ENCODE peak calls at places on chromosomes 6 and 20, in nine cellular contexts. M, B, K, H, C, F, J, Z and Y are unnamed samples.

GRCh38 chr6:157442296-157442695 is 61.3 kb downstream of the ZDHHC14 start:
- DNase-seq in M (no peak), B (no peak), K (no peak), H (no peak), C (no peak), F (no peak), J (no peak), Z (no peak), Y (no peak)

GRCh38 chr6:116649129-116649528 is 19.4 kb downstream of the ZUP1 start:
- DNase-seq in M (no peak), B (no peak), K (no peak), H (no peak), C (no peak), F (no peak), J (no peak), Z (peak), Y (no peak)

GRCh38 chr6:46490425-46491200 is 636 bp downstream of the RCAN2 start:
- DNase-seq in M (no peak), B (peak), K (peak), H (no peak), C (peak), F (peak), J (peak), Z (no peak), Y (no peak)

GRCh38 chr6:143060806-143061596 is at the start of gene AIG1:
- DNase-seq in M (peak), B (peak), K (no peak), H (no peak), C (peak), F (peak), J (no peak), Z (peak), Y (no peak)

GRCh38 chr6:159045826-159046225 is 1.0 kb upstream of the TAGAP start:
- DNase-seq in M (no peak), B (no peak), K (no peak), H (no peak), C (no peak), F (no peak), J (no peak), Z (no peak), Y (peak)

GRCh38 chr6:40152196-40152595 is 217.9 kb upstream of the MOCS1 start:
- DNase-seq in M (no peak), B (no peak), K (no peak), H (no peak), C (no peak), F (no peak), J (no peak), Z (no peak), Y (no peak)

GRCh38 chr6:167569041-167569805 is 244.3 kb downstream of the TTLL2 start:
- DNase-seq in M (no peak), B (no peak), K (no peak), H (no peak), C (peak), F (peak), J (no peak), Z (no peak), Y (peak)

GRCh38 chr6:54697423-54697822 is 149.1 kb upstream of the FAM83B start:
- DNase-seq in M (peak), B (no peak), K (no peak), H (no peak), C (no peak), F (no peak), J (no peak), Z (no peak), Y (no peak)

GRCh38 chr20:1637226-1637625 is 17.4 kb upstream of the SIRPB1 start:
- DNase-seq in M (no peak), B (no peak), K (no peak), H (no peak), C (no peak), F (no peak), J (no peak), Z (peak), Y (no peak)

GRCh38 chr6:150579611-150580010 is 20.1 kb upstream of the PLEKHG1 start:
- DNase-seq in M (no peak), B (no peak), K (no peak), H (no peak), C (no peak), F (no peak), J (no peak), Z (no peak), Y (no peak)

GRCh38 chr6:157339432-157339831 is 16.1 kb upstream of the TMEM242 start:
- DNase-seq in M (no peak), B (no peak), K (no peak), H (no peak), C (no peak), F (no peak), J (no peak), Z (no peak), Y (no peak)

GRCh38 chr6:52549428-52549827 is 27.4 kb downstream of the TRAM2 start:
- DNase-seq in M (no peak), B (no peak), K (no peak), H (no peak), C (no peak), F (no peak), J (no peak), Z (peak), Y (no peak)

GRCh38 chr6:41591859-41592502 is 45.8 kb downstream of the FOXP4 start:
- DNase-seq in M (peak), B (peak), K (peak), H (peak), C (no peak), F (no peak), J (peak), Z (peak), Y (peak)

GRCh38 chr6:23661549-23661948 is 464.5 kb upstream of the NRSN1 start:
- DNase-seq in M (no peak), B (no peak), K (no peak), H (no peak), C (no peak), F (no peak), J (no peak), Z (no peak), Y (no peak)

GRCh38 chr6:40152701-40153100 is 218.4 kb upstream of the MOCS1 start:
- DNase-seq in M (no peak), B (no peak), K (no peak), H (no peak), C (no peak), F (no peak), J (no peak), Z (no peak), Y (no peak)

GRCh38 chr6:122853259-122853995 is 64.4 kb downstream of the SMPDL3A start:
- DNase-seq in M (no peak), B (no peak), K (no peak), H (no peak), C (no peak), F (no peak), J (no peak), Z (no peak), Y (no peak)

GRCh38 chr6:43695967-43696291 is 8.3 kb upstream of the MRPS18A start:
- DNase-seq in M (no peak), B (no peak), K (no peak), H (peak), C (no peak), F (no peak), J (no peak), Z (no peak), Y (no peak)

GRCh38 chr6:167782698-167783517 is 43.8 kb upstream of the AFDN start:
- DNase-seq in M (no peak), B (no peak), K (no peak), H (peak), C (no peak), F (peak), J (no peak), Z (no peak), Y (no peak)

GRCh38 chr6:151412905-151413304 is 21.5 kb upstream of the ZBTB2 start:
- DNase-seq in M (no peak), B (no peak), K (no peak), H (no peak), C (no peak), F (no peak), J (no peak), Z (no peak), Y (no peak)

GRCh38 chr6:29499704-29500103 is 11.9 kb upstream of the MAS1L start:
- DNase-seq in M (no peak), B (peak), K (no peak), H (no peak), C (no peak), F (no peak), J (no peak), Z (no peak), Y (no peak)

DNA sequence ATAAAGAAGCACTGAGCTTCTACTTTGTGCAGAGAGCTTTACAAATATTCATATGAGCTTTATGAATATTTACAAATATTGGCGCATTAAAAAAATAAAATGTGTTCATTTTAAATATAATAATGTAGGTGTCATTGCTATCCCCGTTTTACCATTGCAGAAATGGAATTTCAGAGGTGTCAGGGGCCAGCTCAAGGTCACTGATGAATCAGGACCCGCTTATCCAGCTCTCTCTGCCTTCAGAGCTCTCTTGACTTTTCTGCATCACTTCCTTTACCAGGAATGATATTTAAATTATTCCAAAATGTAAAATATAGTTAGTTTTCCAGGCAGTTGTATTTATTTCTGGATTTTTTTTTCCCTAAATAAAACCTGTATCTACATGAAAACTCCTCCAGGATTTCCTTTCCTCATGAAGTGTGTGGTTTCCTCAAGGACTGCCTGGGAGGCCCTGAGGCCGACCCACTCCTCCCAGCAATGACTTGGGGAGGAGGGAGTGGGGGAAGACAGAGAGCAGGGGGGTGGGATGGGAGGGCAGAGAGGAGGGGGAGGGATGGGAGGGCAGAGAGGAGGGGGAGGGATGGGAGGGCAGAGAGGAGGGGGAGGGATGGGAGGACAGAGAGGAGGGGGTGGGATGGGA is 161.7 kb upstream of the AGPAT4 start:
- DNase-seq in M (no peak), B (no peak), K (no peak), H (no peak), C (no peak), F (no peak), J (no peak), Z (no peak), Y (no peak)
- H3K4me3 ChIP-seq in M (no peak), B (no peak), K (no peak), H (no peak), C (no peak), F (no peak), J (no peak), Z (no peak), Y (no peak)

DNA sequence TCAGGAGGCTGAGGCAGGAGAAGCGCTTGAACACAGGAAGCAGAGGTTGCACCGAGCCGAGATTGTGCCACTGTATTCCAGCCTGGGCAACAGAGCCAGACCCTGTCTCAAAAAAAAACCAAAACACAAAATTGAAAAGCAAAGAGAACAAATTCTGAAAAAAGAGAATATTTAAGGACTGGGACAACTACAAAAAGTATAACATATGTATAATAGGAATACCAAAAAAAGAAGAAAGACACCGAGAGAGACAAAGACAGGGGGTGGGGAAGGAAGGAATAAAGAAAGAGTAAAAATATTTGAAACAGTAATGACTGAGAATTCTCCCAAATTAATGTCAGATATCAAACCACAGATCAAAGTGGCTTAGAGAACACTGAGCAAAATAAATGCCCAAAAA is 5.5 kb upstream of the ZNF391 start:
- DNase-seq in M (no peak), B (no peak), K (no peak), H (no peak), C (no peak), F (no peak), J (no peak), Z (no peak), Y (no peak)
- TF ChIP-seq POLR2A in M (no peak), B (no peak), K (no peak), H (no peak), C (no peak), F (no peak), J (no peak), Z (no peak), Y (no peak)

DNA sequence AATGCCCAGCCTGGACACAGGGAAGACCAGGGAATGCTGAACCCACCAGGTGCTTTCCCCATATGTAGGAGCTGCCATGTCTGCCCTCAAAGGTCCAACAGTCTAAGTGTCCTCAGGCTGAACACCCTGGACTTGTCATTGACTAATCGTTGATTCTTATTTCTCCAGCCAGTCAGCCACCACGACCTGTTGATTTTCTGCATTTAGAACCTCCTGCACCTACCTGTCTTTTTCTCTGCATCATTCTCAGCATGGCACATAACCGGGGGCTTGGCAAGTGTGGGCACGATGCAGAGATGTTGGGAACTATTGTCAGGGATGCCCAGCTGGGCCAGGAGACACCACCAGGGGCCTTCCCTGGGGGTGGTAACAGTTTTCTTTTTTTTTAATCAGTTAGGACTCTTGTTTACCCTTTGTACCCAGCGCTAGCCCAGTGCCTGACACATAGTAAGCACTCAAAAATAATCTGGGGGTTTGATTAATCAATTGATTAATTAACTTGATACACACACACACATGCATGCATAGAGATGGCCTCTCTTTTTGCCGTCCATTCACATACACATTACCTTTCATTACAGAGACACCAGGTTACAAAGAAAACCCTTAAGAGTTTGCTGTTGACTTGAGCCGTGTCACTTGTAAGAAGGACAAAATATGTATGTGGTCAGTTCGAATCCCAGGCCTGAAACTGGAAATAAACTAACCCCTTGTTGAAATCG is 29.0 kb upstream of the SCUBE3 start:
- DNase-seq in M (no peak), B (no peak), K (no peak), H (no peak), C (no peak), F (no peak), J (no peak), Z (no peak), Y (no peak)
- TF ChIP-seq POLR2AphosphoS5 in M (no peak), B (no peak), K (no peak), H (no peak), C (no peak), F (no peak), J (no peak), Z (no peak), Y (no peak)

DNA sequence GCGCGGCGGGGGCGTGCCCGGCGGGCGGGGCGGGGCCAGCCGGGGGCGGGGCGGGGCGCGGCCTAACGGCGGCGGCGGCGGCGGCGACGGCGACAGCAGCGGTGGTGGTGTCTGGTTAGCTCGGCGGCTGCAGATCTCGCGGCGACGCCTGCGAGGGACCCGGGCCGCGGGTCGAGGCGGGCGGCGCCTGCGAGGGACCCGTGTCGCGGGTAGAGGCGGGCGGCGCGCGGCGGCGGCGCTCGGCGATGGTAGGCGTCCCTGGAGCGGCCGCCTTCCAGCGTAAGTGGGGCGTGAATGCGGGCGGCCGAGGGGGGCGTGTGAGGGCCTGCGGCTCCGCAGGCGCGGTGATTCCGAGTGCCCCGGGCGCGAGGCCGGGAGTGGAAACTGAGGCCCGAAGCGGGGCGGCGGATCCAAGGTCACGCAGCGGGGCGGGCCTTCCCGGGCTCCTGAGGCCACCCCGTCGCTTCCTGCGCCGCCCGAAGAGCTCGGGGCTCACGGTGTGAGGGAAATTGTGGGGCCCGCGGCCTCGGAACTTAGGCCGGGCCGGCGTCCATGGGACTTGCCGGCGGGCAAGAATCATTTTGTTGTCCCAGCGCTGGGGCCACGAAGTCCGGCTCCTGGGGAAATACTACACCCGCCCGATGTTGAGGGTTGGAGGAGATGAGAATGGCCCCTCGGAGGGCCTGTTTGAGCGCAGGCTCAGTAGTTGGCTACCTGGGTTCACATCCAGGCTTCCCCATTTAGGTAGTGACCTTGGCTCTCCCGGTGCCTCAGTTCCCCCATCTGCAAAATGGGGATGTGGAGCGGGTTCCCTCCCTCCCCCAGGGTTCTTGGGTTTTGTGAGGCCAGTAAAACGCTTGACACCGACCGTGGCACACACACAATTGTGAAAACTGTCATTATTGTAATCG is at the start of gene CBFA2T2:
- DNase-seq in M (peak), B (peak), K (no peak), H (peak), C (no peak), F (peak), J (peak), Z (peak), Y (no peak)
- H3K4me3 ChIP-seq in M (peak), B (peak), K (peak), H (peak), C (peak), F (peak), J (peak), Z (peak), Y (peak)

DNA sequence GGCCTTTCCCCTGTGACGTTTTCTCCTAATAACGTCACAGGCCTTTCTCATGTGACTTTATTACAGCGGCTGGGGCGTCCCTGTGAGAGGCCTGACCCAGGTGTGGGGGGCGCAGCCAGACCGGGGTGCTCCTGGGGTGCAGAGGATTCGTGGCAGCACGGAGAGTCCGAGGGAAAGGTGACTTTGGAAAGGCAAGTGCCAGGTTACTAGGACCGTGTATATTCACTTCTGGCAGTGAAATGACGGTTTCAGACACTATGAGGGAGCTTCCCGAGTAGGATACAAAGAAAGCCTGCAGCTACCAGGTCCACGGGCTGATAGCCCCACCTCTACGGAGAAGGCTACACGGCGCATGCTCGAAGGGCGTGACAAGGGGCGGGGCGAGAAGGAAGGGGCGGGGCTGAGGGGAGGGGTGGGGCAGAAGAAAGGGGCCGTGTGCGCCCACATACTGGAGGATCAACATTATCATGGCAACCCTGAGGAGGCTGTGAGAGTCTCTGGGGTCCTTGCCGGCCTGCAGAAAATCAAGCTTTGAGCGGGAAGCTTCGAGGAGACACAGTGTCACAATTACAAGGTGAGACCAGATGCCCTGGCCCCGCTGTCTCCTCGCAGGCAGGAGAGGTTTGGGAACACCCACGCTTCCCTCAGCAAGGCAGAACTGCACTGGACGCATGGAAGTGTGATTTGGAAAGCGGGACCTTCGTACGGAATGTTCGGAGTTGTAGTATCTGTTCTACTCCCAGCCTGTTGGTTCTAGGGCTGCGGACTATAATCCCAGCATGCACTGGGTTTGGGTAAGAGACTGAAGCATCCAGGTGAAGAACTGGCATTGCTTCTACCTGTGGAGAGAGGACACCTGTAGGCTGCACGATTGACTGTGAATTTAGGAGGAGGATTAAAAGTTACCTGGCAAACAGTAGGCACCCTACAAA is 54.4 kb upstream of the ZNF337 start:
- DNase-seq in M (no peak), B (no peak), K (peak), H (peak), C (peak), F (no peak), J (peak), Z (peak), Y (no peak)
- TF ChIP-seq POLR2A in M (no peak), B (no peak), K (no peak), H (peak), C (no peak), F (no peak), J (no peak), Z (no peak), Y (no peak)